ENCODE peak calls at places on chromosomes 11 and 22, in seven cellular contexts. L is esophagus squamous epithelium; Q is neural progenitor cell; H is pancreas; N is Peyer's patch; A is IMR-90; V is CD4-positive, alpha-beta memory T cell. K is an unnamed sample.

GRCh38 chr22:48513446-48513845 is 1314.2 kb downstream of the BRD1 start:
- DNase-seq in L (no peak), Q (no peak), H (no peak), N (no peak), A (no peak), V (peak; percentile 2), K (no peak)

GRCh38 chr11:57804466-57804865 is 42.9 kb downstream of the CTNND1 start:
- DNase-seq in L (no peak), Q (no peak), H (no peak), N (no peak), A (peak; percentile 22), V (no peak), K (no peak)

GRCh38 chr11:70233511-70233919 is 30.4 kb downstream of the FADD start:
- DNase-seq in L (no peak), Q (no peak), H (no peak), N (no peak), A (peak; percentile 91), V (no peak), K (peak; percentile 32)

GRCh38 chr22:20165913-20166312 is 15.1 kb upstream of the CCDC188 start:
- DNase-seq in L (no peak), Q (no peak), H (no peak), N (no peak), A (no peak), V (no peak), K (no peak)

GRCh38 chr11:34773211-34773610 is 143.0 kb downstream of the APIP start:
- DNase-seq in L (no peak), Q (no peak), H (no peak), N (no peak), A (no peak), V (no peak), K (no peak)

GRCh38 chr11:134528453-134528852 is 116.4 kb upstream of the B3GAT1 start:
- DNase-seq in L (no peak), Q (no peak), H (no peak), N (no peak), A (no peak), V (no peak), K (no peak)

GRCh38 chr22:27972732-27973698 is 54.0 kb upstream of the PITPNB start:
- DNase-seq in L (no peak), Q (peak; percentile 21), H (no peak), N (no peak), A (peak; percentile 50), V (no peak), K (peak; percentile 32)

GRCh38 chr11:6468712-6469495 is 4.8 kb downstream of the TRIM3 start:
- DNase-seq in L (no peak), Q (peak; percentile 98), H (peak; percentile 62), N (peak; percentile 44), A (peak; percentile 87), V (no peak), K (peak; percentile 59)

GRCh38 chr11:83655996-83656395 is 369.8 kb upstream of the CCDC90B start:
- DNase-seq in L (no peak), Q (no peak), H (no peak), N (no peak), A (no peak), V (no peak), K (no peak)

GRCh38 chr11:19209617-19210016 is 7.8 kb upstream of the CSRP3 start:
- DNase-seq in L (no peak), Q (no peak), H (no peak), N (no peak), A (no peak), V (no peak), K (no peak)

GRCh38 chr11:120073196-120073595 is 64.7 kb downstream of the TRIM29 start:
- DNase-seq in L (no peak), Q (no peak), H (no peak), N (no peak), A (no peak), V (no peak), K (no peak)

GRCh38 chr11:75490221-75491181 is 35.2 kb downstream of the GDPD5 start:
- DNase-seq in L (no peak), Q (no peak), H (no peak), N (no peak), A (peak; percentile 32), V (no peak), K (peak; percentile 27)

GRCh38 chr11:108224908-108225786 is 2.3 kb downstream of the ATM start:
- DNase-seq in L (no peak), Q (no peak), H (no peak), N (peak; percentile 49), A (no peak), V (peak; percentile 75), K (peak; percentile 11)

GRCh38 chr11:108947654-108948570 is 283.0 kb downstream of the DDX10 start:
- DNase-seq in L (no peak), Q (no peak), H (no peak), N (no peak), A (peak; percentile 80), V (no peak), K (no peak)

GRCh38 chr11:122706261-122706660 is 50.7 kb downstream of the UBASH3B start:
- DNase-seq in L (no peak), Q (no peak), H (no peak), N (no peak), A (peak; percentile 78), V (no peak), K (peak; percentile 63)

GRCh38 chr22:39316440-39317083 is 2.9 kb downstream of the RPL3 start:
- DNase-seq in L (no peak), Q (peak; percentile 88), H (peak; percentile 82), N (peak; percentile 73), A (peak; percentile 95), V (peak; percentile 86), K (peak; percentile 93)

GRCh38 chr11:58573451-58574104 is 2.1 kb downstream of the LPXN start:
- DNase-seq in L (no peak), Q (no peak), H (no peak), N (peak; percentile 62), A (peak; percentile 85), V (peak; percentile 84), K (peak; percentile 85)

GRCh38 chr22:26892401-26893033 is 235.1 kb downstream of the MIAT start:
- DNase-seq in L (no peak), Q (no peak), H (peak; percentile 64), N (no peak), A (no peak), V (no peak), K (no peak)

GRCh38 chr22:41913842-41914534 is 886 bp downstream of the SHISA8 start:
- DNase-seq in L (no peak), Q (peak; percentile 74), H (no peak), N (no peak), A (no peak), V (peak; percentile 21), K (peak; percentile 11)

GRCh38 chr22:39941661-39942060 is 18.5 kb upstream of the TMA7B start:
- DNase-seq in L (no peak), Q (no peak), H (no peak), N (no peak), A (no peak), V (no peak), K (no peak)

GRCh38 chr22:47586946-47587345 is 824.5 kb downstream of the TBC1D22A start:
- DNase-seq in L (no peak), Q (no peak), H (no peak), N (no peak), A (no peak), V (no peak), K (no peak)

GRCh38 chr11:13276454-13276851 is 1.1 kb upstream of the BMAL1 start:
- DNase-seq in L (no peak), Q (no peak), H (no peak), N (peak; percentile 23), A (no peak), V (peak; percentile 52), K (no peak)

GRCh38 chr22:24985824-24986214 is 33.3 kb downstream of the KIAA1671 start:
- DNase-seq in L (no peak), Q (no peak), H (no peak), N (no peak), A (peak; percentile 10), V (no peak), K (no peak)

GRCh38 chr11:72739240-72740059 is 12.8 kb downstream of the ARAP1 start:
- DNase-seq in L (no peak), Q (no peak), H (no peak), N (no peak), A (no peak), V (no peak), K (no peak)

GRCh38 chr11:72741849-72742521 is 10.2 kb downstream of the ARAP1 start:
- DNase-seq in L (no peak), Q (no peak), H (no peak), N (no peak), A (peak; percentile 29), V (no peak), K (no peak)

GRCh38 chr11:72741429-72741833 is 10.8 kb downstream of the ARAP1 start:
- DNase-seq in L (no peak), Q (peak; percentile 38), H (no peak), N (peak; percentile 58), A (no peak), V (no peak), K (no peak)

GRCh38 chr11:72740060-72740424 is 12.2 kb downstream of the ARAP1 start:
- DNase-seq in L (no peak), Q (no peak), H (no peak), N (no peak), A (no peak), V (no peak), K (no peak)

GRCh38 chr11:72740562-72741428 is 11.4 kb downstream of the ARAP1 start:
- DNase-seq in L (no peak), Q (no peak), H (no peak), N (no peak), A (no peak), V (no peak), K (no peak)
- H3K4me1 ChIP-seq in L (peaks cover 89% of the 10 kb centered on the region), Q (peaks cover 10% of the 10 kb centered on the region), H (no peaks in the 10 kb centered on the region), N (no peaks in the 10 kb centered on the region), A (peaks cover 32% of the 10 kb centered on the region), V (peaks cover 82% of the 10 kb centered on the region), K (peaks cover 46% of the 10 kb centered on the region)

DNA sequence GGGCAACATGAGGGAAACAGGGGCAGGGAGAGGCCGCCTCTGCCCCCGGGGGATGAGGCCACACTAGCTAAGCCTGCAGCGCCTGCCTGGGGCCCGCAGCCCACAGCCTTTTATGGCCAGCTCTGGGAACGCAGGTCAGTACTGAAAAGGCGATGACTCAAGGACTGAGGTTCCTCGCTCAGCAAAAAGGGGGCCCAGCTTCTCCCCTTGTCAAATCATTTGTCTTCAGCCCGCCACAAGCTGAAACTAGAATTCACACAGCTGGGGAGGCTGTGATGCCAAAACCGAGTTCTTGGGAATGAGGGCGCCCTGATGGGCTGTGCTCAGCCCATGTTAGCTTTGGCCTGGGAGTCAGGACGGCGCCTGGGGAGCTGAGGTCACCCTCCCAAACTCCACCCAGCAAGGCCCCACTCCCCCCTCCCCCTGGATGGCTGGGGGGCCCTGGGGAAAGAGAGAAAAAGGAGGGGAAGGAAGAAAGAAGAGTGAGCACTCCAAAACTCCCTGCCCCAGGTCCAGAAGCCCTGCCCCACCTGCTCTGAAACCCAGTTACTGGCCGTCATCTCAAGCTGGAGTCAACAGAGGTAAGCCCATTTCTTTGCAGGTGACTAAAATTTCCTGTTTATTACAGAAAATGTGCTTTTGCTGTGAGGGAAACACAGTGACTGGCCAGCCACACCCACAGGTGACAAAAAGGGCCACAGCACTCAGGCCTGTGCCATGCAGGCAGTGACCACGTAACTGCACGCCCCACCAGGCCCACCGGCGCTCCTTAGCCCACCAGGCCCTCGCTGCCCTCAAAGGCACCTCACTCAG is 13.7 kb downstream of the EHD1 start:
- DNase-seq in L (no peak), Q (peak; percentile 57), H (peak; percentile 29), N (peak; percentile 59), A (peak; percentile 97), V (peak; percentile 64), K (peak; percentile 94)
- H3K4me3 ChIP-seq in L (peak overlapping the region; percentile 35), Q (no peak overlapping the region), H (no peak overlapping the region), N (peak overlapping the region; percentile 34), A (no peak overlapping the region), V (peak overlapping the region; percentile 59), K (peak overlapping the region; percentile 53)

GRCh38 chr11:45820211-45820857 is 15.4 kb downstream of the SLC35C1 start:
- DNase-seq in L (no peak), Q (no peak), H (no peak), N (no peak), A (no peak), V (no peak), K (no peak)
- H3K4me1 ChIP-seq in L (no peaks in the 10 kb centered on the region), Q (peaks cover 16% of the 10 kb centered on the region), H (no peaks in the 10 kb centered on the region), N (no peaks in the 10 kb centered on the region), A (peaks cover 8% of the 10 kb centered on the region), V (no peaks in the 10 kb centered on the region), K (peaks cover 8% of the 10 kb centered on the region)

GRCh38 chr11:101582242-101583052 is 1.4 kb downstream of the TRPC6 start:
- DNase-seq in L (no peak), Q (peak; percentile 40), H (no peak), N (no peak), A (peak; percentile 31), V (no peak), K (peak; percentile 51)
- H3K4me3 ChIP-seq in L (peak overlapping the region; percentile 78), Q (peak overlapping the region; percentile 67), H (no peak overlapping the region), N (peak overlapping the region; percentile 50), A (peak overlapping the region; percentile 97), V (no peak overlapping the region), K (peak overlapping the region; percentile 80)